ENCODE peak calls at places on chromosomes 3 and 15, in five cellular contexts. I, Q, S, E and H are unnamed samples.

GRCh38 chr3:33146791-33147445 is 33.1 kb downstream of the CRTAP start:
- DNase-seq in I (no peak), S (peak), Q (peak), E (no peak), H (no peak)

GRCh38 chr3:46545695-46546630 is 20.1 kb downstream of the LRRC2 start:
- DNase-seq in I (no peak), S (no peak), Q (no peak), E (no peak), H (no peak)

GRCh38 chr3:135887220-135887619 is 78.3 kb upstream of the PPP2R3A start:
- DNase-seq in I (no peak), E (peak), Q (no peak), S (no peak), H (no peak)

GRCh38 chr3:193129607-193130006 is 111.4 kb upstream of the PLAAT1 start:
- DNase-seq in Q (no peak), S (no peak), E (no peak), I (no peak), H (no peak)

GRCh38 chr3:117751691-117752090 is 1042.1 kb downstream of the TUSC7 start:
- DNase-seq in I (no peak), E (no peak), S (peak), Q (no peak), H (no peak)

GRCh38 chr15:64763874-64764273 is 11.5 kb downstream of the RBPMS2 start:
- DNase-seq in E (no peak), S (no peak), I (no peak), Q (no peak), H (no peak)

GRCh38 chr3:42683875-42684593 is 1.3 kb upstream of the KLHL40 start:
- DNase-seq in E (peak), I (peak), Q (peak), S (peak), H (peak)

GRCh38 chr3:42225486-42226363 is 40.3 kb downstream of the CCK start:
- DNase-seq in S (no peak), E (no peak), Q (no peak), I (no peak), H (no peak)

GRCh38 chr3:129723558-129724324 is 117.3 kb upstream of the PLXND1 start:
- DNase-seq in S (peak), Q (peak), E (peak), I (no peak), H (no peak)

GRCh38 chr15:81589671-81590070 is 215.7 kb upstream of the TMC3 start:
- DNase-seq in E (no peak), I (no peak), S (no peak), Q (no peak), H (no peak)

GRCh38 chr3:119175869-119176756 is 2.7 kb downstream of the UPK1B start:
- DNase-seq in S (no peak), Q (no peak), E (no peak), I (no peak), H (no peak)

GRCh38 chr3:54032598-54032997 is 89.8 kb upstream of the CACNA2D3 start:
- DNase-seq in S (no peak), I (no peak), Q (no peak), E (no peak), H (no peak)

GRCh38 chr3:128967748-128968147 is 26.1 kb downstream of the CFAP92 start:
- DNase-seq in Q (no peak), E (no peak), S (no peak), I (no peak), H (no peak)

GRCh38 chr15:75235051-75235673 is 23.0 kb upstream of the GOLGA6C start:
- DNase-seq in S (no peak), I (peak), E (peak), Q (no peak), H (no peak)

GRCh38 chr3:170499562-170500156 is 81.0 kb downstream of the CLDN11 start:
- DNase-seq in Q (no peak), I (no peak), S (peak), E (peak), H (no peak)

GRCh38 chr3:152323834-152324233 is 55.1 kb downstream of the MBNL1 start:
- DNase-seq in I (no peak), Q (no peak), S (no peak), E (no peak), H (no peak)

GRCh38 chr15:68062946-68063345 is 8.8 kb downstream of the PIAS1 start:
- DNase-seq in S (no peak), Q (no peak), E (no peak), I (no peak), H (no peak)

GRCh38 chr15:37095993-37096877 is 4.1 kb downstream of the MEIS2 start:
- DNase-seq in Q (no peak), E (peak), I (no peak), S (no peak), H (no peak)

GRCh38 chr3:126049289-126050049 is 34.5 kb downstream of the SLC41A3 start:
- DNase-seq in I (no peak), Q (no peak), S (no peak), E (no peak), H (no peak)

GRCh38 chr3:152192050-152192449 is 76.7 kb upstream of the MBNL1 start:
- DNase-seq in E (no peak), Q (no peak), S (no peak), I (no peak), H (no peak)

GRCh38 chr3:169895037-169895436 is 16.3 kb upstream of the SAMD7 start:
- DNase-seq in I (no peak), S (no peak), E (no peak), Q (no peak), H (no peak)